ENCODE peak calls at places on chromosomes 6 and 20, in nine cellular contexts. J is hepatocyte, Q is heart left ventricle, S is left lung, H is pancreas, R is HFFc6, N is tibial artery, F is fibroblast of pulmonary artery, X is choroid plexus epithelial cell. O is an unnamed sample.

GRCh38 chr6:48757661-48758060 is 646.7 kb upstream of the PTCHD4 start:
- DNase-seq in J (no peak), N (no peak), Q (no peak), H (no peak), X (no peak), R (peak), F (no peak), S (no peak), O (no peak)

GRCh38 chr20:7285918-7286556 is 518.6 kb downstream of the BMP2 start:
- DNase-seq in J (peak), R (peak), S (no peak), H (peak), Q (peak), N (peak), X (peak), F (peak), O (peak)

GRCh38 chr6:141117869-141118268 is 1014.9 kb upstream of the GJE1 start:
- DNase-seq in Q (no peak), H (no peak), R (no peak), J (no peak), F (peak), N (no peak), X (peak), S (no peak), O (no peak)

GRCh38 chr6:14095444-14095843 is 22.1 kb upstream of the CD83 start:
- DNase-seq in S (no peak), J (no peak), F (no peak), H (no peak), R (no peak), X (no peak), Q (no peak), N (no peak), O (no peak)

GRCh38 chr6:166415833-166416347 is 33.1 kb upstream of the MPC1 start:
- DNase-seq in R (no peak), N (peak), S (no peak), J (no peak), F (no peak), Q (no peak), X (no peak), H (no peak), O (no peak)

GRCh38 chr6:144131248-144131709 is 19.0 kb upstream of the STX11 start:
- DNase-seq in X (peak), S (no peak), Q (no peak), J (no peak), R (peak), F (peak), N (no peak), H (no peak), O (no peak)

GRCh38 chr20:50191065-50191565 is 485 bp downstream of the CEBPB start:
- DNase-seq in J (peak), X (peak), F (no peak), S (peak), Q (peak), R (peak), H (peak), N (peak), O (peak)

GRCh38 chr6:139776051-139776450 is 401.6 kb upstream of the CITED2 start:
- DNase-seq in H (no peak), X (peak), N (no peak), F (no peak), J (no peak), Q (no peak), R (no peak), S (no peak), O (no peak)

GRCh38 chr6:12801141-12801540 is 84.6 kb downstream of the PHACTR1 start:
- DNase-seq in S (no peak), Q (no peak), X (no peak), R (no peak), J (no peak), H (no peak), F (peak), N (no peak), O (no peak)

GRCh38 chr20:24147961-24148360 is 159.4 kb upstream of the GGTLC1 start:
- DNase-seq in Q (no peak), S (no peak), F (no peak), R (no peak), N (no peak), X (no peak), H (no peak), J (no peak), O (no peak)

GRCh38 chr6:165659945-165660862 is 2.8 kb downstream of the PDE10A start:
- DNase-seq in J (peak), H (no peak), Q (peak), S (no peak), F (peak), N (no peak), R (no peak), X (no peak), O (no peak)

GRCh38 chr6:28224131-28225055 is 682 bp upstream of the ZSCAN9 start:
- DNase-seq in J (no peak), F (no peak), R (no peak), H (no peak), S (no peak), N (no peak), Q (no peak), X (no peak), O (no peak)

GRCh38 chr20:10922941-10923340 is 249.1 kb upstream of the JAG1 start:
- DNase-seq in X (peak), J (peak), N (no peak), H (no peak), S (no peak), R (peak), Q (no peak), F (peak), O (no peak)

GRCh38 chr6:39568896-39569295 is 156.3 kb downstream of the KIF6 start:
- DNase-seq in R (peak), X (peak), N (no peak), Q (no peak), J (no peak), S (no peak), F (peak), H (no peak), O (no peak)

GRCh38 chr6:122580731-122581130 is 29.5 kb upstream of the PKIB start:
- DNase-seq in X (peak), R (no peak), S (no peak), N (no peak), J (no peak), H (no peak), F (no peak), Q (no peak), O (no peak)

GRCh38 chr6:137013738-137014602 is 30.8 kb downstream of the IL20RA start:
- DNase-seq in N (no peak), J (peak), R (peak), H (no peak), F (peak), S (no peak), X (peak), Q (no peak), O (no peak)

GRCh38 chr6:22783921-22784320 is 214.6 kb downstream of the HDGFL1 start:
- DNase-seq in H (no peak), X (no peak), R (no peak), N (no peak), J (no peak), Q (no peak), F (peak), S (no peak), O (no peak)

GRCh38 chr6:144786825-144787224 is 501.7 kb downstream of the UTRN start:
- DNase-seq in X (no peak), H (no peak), R (no peak), N (no peak), S (no peak), F (no peak), J (no peak), Q (no peak), O (no peak)

GRCh38 chr6:82953871-82954270 is 111.8 kb downstream of the UBE3D start:
- DNase-seq in H (no peak), R (no peak), X (peak), S (no peak), J (no peak), N (no peak), F (peak), Q (peak), O (no peak)

GRCh38 chr6:138025528-138025941 is 81.7 kb downstream of the PERP start:
- DNase-seq in N (no peak), X (no peak), Q (no peak), R (no peak), H (no peak), F (no peak), S (no peak), J (no peak), O (no peak)

GRCh38 chr6:34518669-34519365 is 37.3 kb downstream of the SPDEF start:
- DNase-seq in J (no peak), Q (no peak), X (no peak), H (no peak), N (no peak), F (no peak), R (no peak), S (no peak), O (no peak)

GRCh38 chr6:90068835-90069478 is 174.7 kb downstream of the GJA10 start:
- DNase-seq in S (no peak), N (no peak), Q (no peak), F (peak), J (no peak), X (peak), R (no peak), H (no peak), O (no peak)

GRCh38 chr20:17806739-17807441 is 107.1 kb downstream of the BANF2 start:
- DNase-seq in N (peak), X (peak), H (peak), R (peak), S (no peak), F (peak), Q (peak), J (peak), O (peak)

GRCh38 chr6:154249499-154250298 is 106.9 kb downstream of the IPCEF1 start:
- DNase-seq in N (no peak), F (no peak), R (no peak), H (no peak), Q (no peak), J (no peak), X (no peak), S (no peak), O (no peak)

GRCh38 chr20:11499235-11499634 is 418.5 kb upstream of the BTBD3 start:
- DNase-seq in R (no peak), F (no peak), J (no peak), X (no peak), Q (no peak), S (no peak), H (no peak), N (no peak), O (no peak)

GRCh38 chr6:78954740-78955139 is 87.4 kb downstream of the IRAK1BP1 start:
- DNase-seq in F (no peak), R (no peak), H (no peak), N (no peak), Q (no peak), X (no peak), J (no peak), S (no peak), O (no peak)

GRCh38 chr6:129546702-129547101 is 163.3 kb downstream of the ARHGAP18 start:
- DNase-seq in N (no peak), Q (no peak), F (no peak), H (no peak), X (no peak), S (no peak), R (no peak), J (peak), O (no peak)

GRCh38 chr6:35474978-35475570 is 6.9 kb downstream of the RPL10A start:
- DNase-seq in S (no peak), F (no peak), Q (peak), R (no peak), X (no peak), N (no peak), H (no peak), J (no peak), O (no peak)

GRCh38 chr6:153816306-153816845 is 222.7 kb upstream of the OPRM1 start:
- DNase-seq in J (peak), H (peak), N (no peak), X (no peak), Q (no peak), R (no peak), F (no peak), S (no peak), O (no peak)

GRCh38 chr6:157169656-157170055 is 153.7 kb downstream of the TMEM242 start:
- DNase-seq in J (no peak), N (no peak), F (no peak), H (no peak), R (peak), X (no peak), S (no peak), Q (peak), O (no peak)

GRCh38 chr20:50540620-50541605 is 30.7 kb downstream of the PTPN1 start:
- DNase-seq in S (no peak), H (no peak), R (peak), J (peak), X (peak), F (peak), Q (no peak), N (no peak), O (no peak)

GRCh38 chr6:96015791-96016776 is at the start of gene FUT9:
- DNase-seq in X (no peak), J (peak), Q (no peak), R (no peak), H (peak), F (no peak), N (no peak), S (peak), O (peak)

GRCh38 chr6:41097467-41098090 is 24.8 kb downstream of the NFYA start:
- DNase-seq in N (no peak), J (no peak), X (peak), Q (no peak), S (no peak), F (peak), H (no peak), R (peak), O (no peak)

GRCh38 chr6:41103792-41104324 is 31.1 kb downstream of the NFYA start:
- DNase-seq in Q (no peak), N (no peak), X (no peak), H (no peak), S (no peak), J (no peak), F (no peak), R (no peak), O (no peak)

GRCh38 chr6:41098366-41098765 is 25.6 kb downstream of the NFYA start:
- DNase-seq in J (no peak), N (no peak), S (no peak), H (no peak), X (peak), R (no peak), F (peak), Q (no peak), O (no peak)

DNA sequence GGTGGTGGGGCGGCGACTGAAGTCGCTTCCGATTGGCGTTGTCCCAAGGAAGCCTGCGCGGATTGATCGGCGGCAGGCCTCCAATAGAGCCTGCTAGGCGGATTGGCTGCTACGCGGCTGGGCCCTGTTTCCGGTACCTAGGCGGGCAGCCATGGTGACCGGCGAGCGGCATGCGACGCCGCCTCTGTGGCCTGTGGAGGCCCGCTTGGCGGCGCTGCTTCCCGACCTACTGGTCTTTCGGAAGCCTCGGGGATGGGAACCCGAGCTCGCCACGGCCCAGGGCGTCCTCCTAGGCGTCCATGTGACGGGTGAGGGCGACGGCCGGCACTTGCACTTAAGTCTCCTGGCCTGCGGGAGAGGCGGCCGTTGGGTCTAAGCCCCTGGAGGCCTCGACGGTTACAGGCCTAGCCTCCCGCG is 28.1 kb downstream of the NFYA start:
- DNase-seq in S (peak), H (no peak), Q (peak), J (no peak), N (no peak), F (no peak), R (no peak), X (no peak), O (no peak)
- TF ChIP-seq CTCF in S (no peak), H (no peak), Q (peak), J (no peak), N (no peak), F (no peak), R (no peak), X (no peak), O (no peak)

GRCh38 chr20:20407891-20408805 is 40.2 kb downstream of the INSM1 start:
- DNase-seq in R (peak), N (no peak), J (no peak), Q (no peak), F (peak), S (no peak), X (peak), H (no peak), O (no peak)
- TF ChIP-seq CTCF in R (peak), N (no peak), J (peak), Q (peak), F (peak), S (no peak), X (peak), H (no peak), O (no peak)

GRCh38 chr20:62331347-62331746 is 28.6 kb downstream of the ADRM1 start:
- DNase-seq in R (no peak), N (no peak), H (no peak), X (no peak), S (peak), F (no peak), J (no peak), Q (peak), O (no peak)
- TF ChIP-seq CTCF in R (no peak), N (no peak), H (no peak), X (no peak), S (no peak), F (no peak), J (no peak), Q (no peak), O (no peak)

GRCh38 chr20:51807864-51808263 is 5.5 kb upstream of the SALL4 start:
- DNase-seq in X (no peak), S (no peak), N (no peak), R (no peak), J (no peak), H (no peak), Q (no peak), F (no peak), O (no peak)
- TF ChIP-seq CTCF in X (no peak), S (no peak), N (no peak), R (no peak), J (no peak), H (no peak), Q (no peak), F (no peak), O (no peak)

DNA sequence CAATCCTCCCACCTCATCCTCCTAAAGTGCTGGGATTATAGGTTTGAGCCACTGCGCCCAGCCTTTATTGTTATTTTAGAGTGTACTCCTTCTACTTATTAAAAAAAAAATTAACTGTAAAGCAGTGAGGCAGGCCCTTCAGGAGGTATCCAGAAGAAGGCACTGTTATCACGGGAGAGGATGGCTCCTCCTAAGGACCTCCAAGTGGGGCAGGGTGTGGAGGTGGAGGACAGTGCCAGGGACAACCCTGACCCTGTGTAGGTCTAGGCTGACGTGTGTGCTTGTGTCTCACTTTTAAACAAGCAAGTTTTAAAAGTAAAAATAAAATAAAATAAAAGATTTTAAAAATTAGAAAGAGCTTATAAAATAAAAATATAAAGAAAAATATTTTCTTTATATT is 23.7 kb upstream of the TAF4 start:
- DNase-seq in N (no peak), H (no peak), Q (no peak), X (peak), J (no peak), F (no peak), R (no peak), S (no peak), O (no peak)
- TF ChIP-seq CTCF in N (no peak), H (no peak), Q (no peak), X (peak), J (no peak), F (no peak), R (no peak), S (no peak), O (no peak)

DNA sequence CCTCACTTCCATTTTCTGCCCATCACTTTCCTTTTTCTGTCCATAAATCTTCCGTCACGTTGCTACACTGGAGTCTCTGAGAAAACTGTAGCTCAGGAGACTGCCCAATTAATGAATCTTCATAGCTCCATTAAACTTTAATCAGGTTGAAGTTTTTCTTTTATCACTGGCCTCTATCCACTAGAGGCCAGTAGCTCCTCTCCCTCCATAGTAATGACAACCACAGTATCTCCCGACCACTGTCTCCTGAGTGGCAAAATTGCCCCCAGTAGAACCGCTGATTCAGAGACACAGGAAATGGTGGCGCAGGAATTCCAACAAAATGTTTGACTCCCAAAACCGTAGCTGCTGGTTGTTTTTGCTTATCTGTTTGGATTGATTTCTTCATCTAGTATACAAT is 18.4 kb upstream of the DOK5 start:
- DNase-seq in Q (no peak), F (no peak), S (no peak), H (no peak), N (no peak), X (no peak), R (no peak), J (no peak), O (no peak)
- TF ChIP-seq CTCF in Q (no peak), F (peak), S (no peak), H (no peak), N (no peak), X (peak), R (no peak), J (no peak), O (no peak)

GRCh38 chr6:160679402-160679769 is 15.3 kb upstream of the LPA start:
- DNase-seq in N (no peak), F (no peak), R (no peak), X (no peak), H (peak), J (peak), S (no peak), Q (no peak), O (no peak)
- TF ChIP-seq CTCF in N (no peak), F (no peak), R (no peak), X (no peak), H (peak), J (peak), S (no peak), Q (peak), O (peak)

DNA sequence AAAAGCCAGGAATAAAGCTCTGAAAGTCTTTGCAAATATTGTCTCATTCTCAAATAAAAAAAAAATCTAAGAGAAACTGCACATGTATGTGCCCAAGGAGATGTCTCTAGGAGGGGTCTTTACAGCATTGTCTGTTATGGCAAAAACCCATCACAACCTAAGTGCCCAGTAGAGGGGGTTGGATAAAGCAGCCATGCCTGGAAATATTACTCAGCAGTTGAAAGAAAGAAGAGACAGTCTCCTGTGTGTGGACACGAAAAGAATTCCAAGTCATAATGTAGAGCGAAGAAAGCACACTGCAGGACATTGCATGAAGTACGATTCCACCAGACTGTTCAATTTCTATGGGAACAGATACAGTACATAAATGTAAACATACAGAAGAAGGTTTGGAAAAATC is 7.3 kb upstream of the TGM2 start:
- DNase-seq in X (peak), R (no peak), S (no peak), J (no peak), N (no peak), F (peak), H (no peak), Q (no peak), O (no peak)
- TF ChIP-seq CTCF in X (peak), R (peak), S (no peak), J (peak), N (no peak), F (peak), H (no peak), Q (peak), O (no peak)

GRCh38 chr20:14617123-14617522 is 279.7 kb upstream of the FLRT3 start:
- DNase-seq in H (no peak), R (no peak), J (peak), Q (no peak), N (no peak), X (no peak), F (peak), S (no peak), O (no peak)

GRCh38 chr20:14619411-14619810 is 282.0 kb upstream of the FLRT3 start:
- DNase-seq in H (no peak), F (no peak), R (no peak), Q (no peak), N (no peak), X (no peak), J (no peak), S (no peak), O (no peak)

GRCh38 chr20:14622796-14623195 is 285.4 kb upstream of the FLRT3 start:
- DNase-seq in S (no peak), H (no peak), Q (no peak), R (no peak), X (peak), J (peak), N (no peak), F (peak), O (no peak)
- TF ChIP-seq CTCF in S (no peak), H (no peak), Q (no peak), R (no peak), X (peak), J (peak), N (no peak), F (peak), O (no peak)

GRCh38 chr6:37637562-37638413 is 59.9 kb downstream of the MDGA1 start:
- DNase-seq in X (no peak), Q (no peak), S (no peak), N (no peak), J (peak), H (no peak), R (no peak), F (no peak), O (no peak)
- TF ChIP-seq CTCF in X (no peak), Q (no peak), S (no peak), N (no peak), J (no peak), H (no peak), R (no peak), F (no peak), O (no peak)

O was measured in mesothelial cell of epicardium.